ENCODE peak calls at places on chromosomes 13 and 19, in six cellular contexts. One of them, this sample, is unnamed.

GRCh38 chr13:47708386-47708785 is 292.7 kb downstream of the SUCLA2 start:
- DNase-seq in cardiac muscle cell: peak; percentile 73
- DNase-seq in upper lobe of right lung: no peak
- DNase-seq in gastrocnemius medialis: no peak
- DNase-seq in uterus: no peak
- DNase-seq in GM23338: no peak
- DNase-seq in this sample: no peak

GRCh38 chr19:14555918-14556661 is 15.8 kb downstream of the NDUFB7 start:
- DNase-seq in GM23338: no peak
- DNase-seq in gastrocnemius medialis: no peak
- DNase-seq in upper lobe of right lung: no peak
- DNase-seq in cardiac muscle cell: peak; percentile 12
- DNase-seq in uterus: no peak
- DNase-seq in this sample: no peak

GRCh38 chr13:110699148-110700145 is 6.5 kb downstream of the CARS2 start:
- DNase-seq in cardiac muscle cell: no peak
- DNase-seq in upper lobe of right lung: no peak
- DNase-seq in GM23338: no peak
- DNase-seq in uterus: no peak
- DNase-seq in gastrocnemius medialis: no peak
- DNase-seq in this sample: no peak

GRCh38 chr13:114129649-114130062 is 2.8 kb downstream of the RASA3 start:
- DNase-seq in uterus: no peak
- DNase-seq in cardiac muscle cell: no peak
- DNase-seq in gastrocnemius medialis: no peak
- DNase-seq in upper lobe of right lung: no peak
- DNase-seq in GM23338: no peak
- DNase-seq in this sample: peak; percentile 61

GRCh38 chr19:2701361-2702169 is 929 bp downstream of the GNG7 start:
- DNase-seq in upper lobe of right lung: no peak
- DNase-seq in gastrocnemius medialis: no peak
- DNase-seq in cardiac muscle cell: no peak
- DNase-seq in uterus: no peak
- DNase-seq in GM23338: no peak
- DNase-seq in this sample: no peak

GRCh38 chr19:11373166-11373884 is 1.1 kb upstream of the SWSAP1 start:
- DNase-seq in uterus: no peak
- DNase-seq in upper lobe of right lung: peak; percentile 74
- DNase-seq in GM23338: peak; percentile 84
- DNase-seq in gastrocnemius medialis: no peak
- DNase-seq in cardiac muscle cell: peak; percentile 53
- DNase-seq in this sample: no peak

GRCh38 chr19:38657633-38658222 is 10.3 kb downstream of the ACTN4 start:
- DNase-seq in gastrocnemius medialis: no peak
- DNase-seq in cardiac muscle cell: no peak
- DNase-seq in upper lobe of right lung: no peak
- DNase-seq in GM23338: peak; percentile 63
- DNase-seq in uterus: no peak
- DNase-seq in this sample: no peak

GRCh38 chr13:81058916-81059290 is 718.0 kb upstream of the SPRY2 start:
- DNase-seq in cardiac muscle cell: no peak
- DNase-seq in uterus: no peak
- DNase-seq in gastrocnemius medialis: no peak
- DNase-seq in GM23338: no peak
- DNase-seq in upper lobe of right lung: no peak
- DNase-seq in this sample: no peak

GRCh38 chr13:43132228-43132627 is 108.8 kb downstream of the DNAJC15 start:
- DNase-seq in gastrocnemius medialis: no peak
- DNase-seq in GM23338: peak; percentile 87
- DNase-seq in cardiac muscle cell: peak; percentile 58
- DNase-seq in uterus: no peak
- DNase-seq in upper lobe of right lung: no peak
- DNase-seq in this sample: no peak

GRCh38 chr19:5591476-5591875 is 23.7 kb upstream of the TINCR start:
- DNase-seq in gastrocnemius medialis: no peak
- DNase-seq in uterus: no peak
- DNase-seq in upper lobe of right lung: no peak
- DNase-seq in cardiac muscle cell: no peak
- DNase-seq in GM23338: no peak
- DNase-seq in this sample: no peak

GRCh38 chr13:74479124-74479523 is 344.9 kb upstream of the KLF12 start:
- DNase-seq in gastrocnemius medialis: no peak
- DNase-seq in cardiac muscle cell: no peak
- DNase-seq in GM23338: no peak
- DNase-seq in upper lobe of right lung: no peak
- DNase-seq in uterus: no peak
- DNase-seq in this sample: no peak

GRCh38 chr19:33005440-33005839 is 33.4 kb downstream of the FAAP24 start:
- DNase-seq in cardiac muscle cell: no peak
- DNase-seq in uterus: no peak
- DNase-seq in upper lobe of right lung: no peak
- DNase-seq in gastrocnemius medialis: no peak
- DNase-seq in GM23338: peak; percentile 29
- DNase-seq in this sample: no peak

GRCh38 chr19:51096473-51097165 is 11.6 kb downstream of the CTU1 start:
- DNase-seq in uterus: no peak
- DNase-seq in gastrocnemius medialis: no peak
- DNase-seq in GM23338: peak; percentile 57
- DNase-seq in cardiac muscle cell: no peak
- DNase-seq in upper lobe of right lung: no peak
- DNase-seq in this sample: no peak

GRCh38 chr13:23915308-23915707 is 18.0 kb upstream of the C1QTNF9B start:
- DNase-seq in uterus: no peak
- DNase-seq in upper lobe of right lung: no peak
- DNase-seq in cardiac muscle cell: no peak
- DNase-seq in gastrocnemius medialis: no peak
- DNase-seq in GM23338: no peak
- DNase-seq in this sample: no peak

GRCh38 chr13:72808917-72809500 is 27.1 kb downstream of the PIBF1 start:
- DNase-seq in gastrocnemius medialis: no peak
- DNase-seq in cardiac muscle cell: peak; percentile 28
- DNase-seq in uterus: no peak
- DNase-seq in GM23338: peak; percentile 39
- DNase-seq in upper lobe of right lung: no peak
- DNase-seq in this sample: no peak

GRCh38 chr13:63436288-63436687 is 2020.6 kb upstream of the PCDH20 start:
- DNase-seq in upper lobe of right lung: no peak
- DNase-seq in cardiac muscle cell: no peak
- DNase-seq in uterus: no peak
- DNase-seq in GM23338: no peak
- DNase-seq in gastrocnemius medialis: no peak
- DNase-seq in this sample: no peak

GRCh38 chr19:10187315-10187714 is 7.4 kb downstream of the DNMT1 start:
- DNase-seq in upper lobe of right lung: no peak
- DNase-seq in uterus: no peak
- DNase-seq in cardiac muscle cell: no peak
- DNase-seq in GM23338: no peak
- DNase-seq in gastrocnemius medialis: no peak
- DNase-seq in this sample: no peak

GRCh38 chr13:46010148-46010547 is 42.4 kb downstream of the ZC3H13 start:
- DNase-seq in GM23338: peak; percentile 49
- DNase-seq in gastrocnemius medialis: no peak
- DNase-seq in upper lobe of right lung: no peak
- DNase-seq in cardiac muscle cell: no peak
- DNase-seq in uterus: no peak
- DNase-seq in this sample: no peak

GRCh38 chr19:11446652-11447301 is 11.3 kb downstream of the PRKCSH start:
- DNase-seq in upper lobe of right lung: peak; percentile 82
- DNase-seq in uterus: peak; percentile 52
- DNase-seq in gastrocnemius medialis: no peak
- DNase-seq in GM23338: peak; percentile 79
- DNase-seq in cardiac muscle cell: peak; percentile 46
- DNase-seq in this sample: no peak

GRCh38 chr13:29428310-29428991 is 167.0 kb downstream of the SLC7A1 start:
- DNase-seq in GM23338: peak; percentile 87
- DNase-seq in gastrocnemius medialis: no peak
- DNase-seq in cardiac muscle cell: peak; percentile 9
- DNase-seq in upper lobe of right lung: no peak
- DNase-seq in uterus: peak; percentile 30
- DNase-seq in this sample: no peak

GRCh38 chr19:2974342-2974932 is 2.9 kb upstream of the TLE6 start:
- DNase-seq in GM23338: no peak
- DNase-seq in cardiac muscle cell: peak; percentile 91
- DNase-seq in gastrocnemius medialis: peak; percentile 57
- DNase-seq in upper lobe of right lung: peak; percentile 74
- DNase-seq in uterus: peak; percentile 71
- DNase-seq in this sample: no peak

GRCh38 chr13:39957868-39958676 is 302.6 kb downstream of the COG6 start:
- DNase-seq in uterus: no peak
- DNase-seq in cardiac muscle cell: no peak
- DNase-seq in gastrocnemius medialis: no peak
- DNase-seq in upper lobe of right lung: no peak
- DNase-seq in GM23338: no peak
- DNase-seq in this sample: no peak
- H3K4me3 ChIP-seq in uterus: no peak overlapping the region
- H3K4me3 ChIP-seq in cardiac muscle cell: no peak overlapping the region
- H3K4me3 ChIP-seq in gastrocnemius medialis: no peak overlapping the region
- H3K4me3 ChIP-seq in upper lobe of right lung: peak overlapping the region; percentile 21
- H3K4me3 ChIP-seq in GM23338: no peak overlapping the region
- H3K4me3 ChIP-seq in this sample: no peak overlapping the region

DNA sequence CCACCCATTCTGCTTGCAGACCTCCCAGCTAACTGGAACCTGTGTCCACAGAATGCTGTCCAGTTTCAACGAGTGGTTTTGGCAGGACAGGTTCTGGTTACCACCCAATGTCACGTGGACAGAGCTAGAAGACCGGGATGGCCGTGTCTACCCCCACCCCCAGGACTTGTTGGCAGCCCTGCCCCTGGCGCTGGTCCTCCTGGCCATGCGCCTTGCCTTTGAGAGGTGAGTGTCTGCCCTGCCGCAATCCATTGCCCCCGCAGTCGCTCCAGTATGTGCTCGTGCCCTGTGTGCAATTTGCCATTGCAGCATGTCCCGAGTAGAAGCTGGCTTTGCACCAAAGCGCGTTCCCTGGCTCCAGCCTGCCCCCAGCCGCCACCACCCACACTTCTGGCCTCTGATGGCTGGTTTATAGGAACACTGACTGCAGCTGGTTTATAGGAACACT is 41.9 kb downstream of the CERS4 start:
- DNase-seq in uterus: peak; percentile 73
- DNase-seq in gastrocnemius medialis: peak; percentile 48
- DNase-seq in GM23338: no peak
- DNase-seq in upper lobe of right lung: peak; percentile 92
- DNase-seq in cardiac muscle cell: peak; percentile 58
- DNase-seq in this sample: peak; percentile 81
- TF ChIP-seq CTCF in uterus: no peak
- TF ChIP-seq CTCF in gastrocnemius medialis: no peak
- TF ChIP-seq CTCF in GM23338: no peak
- TF ChIP-seq CTCF in upper lobe of right lung: peak; percentile 10
- TF ChIP-seq CTCF in cardiac muscle cell: peak; percentile 11
- TF ChIP-seq CTCF in this sample: peak; percentile 14

GRCh38 chr19:35742121-35742724 is at the start of gene IGFLR1:
- DNase-seq in gastrocnemius medialis: no peak
- DNase-seq in GM23338: no peak
- DNase-seq in cardiac muscle cell: no peak
- DNase-seq in upper lobe of right lung: no peak
- DNase-seq in uterus: no peak
- DNase-seq in this sample: no peak

GRCh38 chr19:35739275-35740107 is 2.8 kb downstream of the IGFLR1 start:
- DNase-seq in GM23338: peak; percentile 33
- DNase-seq in uterus: no peak
- DNase-seq in cardiac muscle cell: no peak
- DNase-seq in gastrocnemius medialis: no peak
- DNase-seq in upper lobe of right lung: no peak
- DNase-seq in this sample: no peak

GRCh38 chr19:35740108-35740422 is 2.2 kb downstream of the IGFLR1 start:
- DNase-seq in GM23338: no peak
- DNase-seq in upper lobe of right lung: no peak
- DNase-seq in gastrocnemius medialis: no peak
- DNase-seq in uterus: no peak
- DNase-seq in cardiac muscle cell: no peak
- DNase-seq in this sample: no peak

GRCh38 chr19:35741216-35741541 is 1.1 kb downstream of the IGFLR1 start:
- DNase-seq in uterus: no peak
- DNase-seq in gastrocnemius medialis: no peak
- DNase-seq in upper lobe of right lung: no peak
- DNase-seq in GM23338: no peak
- DNase-seq in cardiac muscle cell: no peak
- DNase-seq in this sample: no peak

DNA sequence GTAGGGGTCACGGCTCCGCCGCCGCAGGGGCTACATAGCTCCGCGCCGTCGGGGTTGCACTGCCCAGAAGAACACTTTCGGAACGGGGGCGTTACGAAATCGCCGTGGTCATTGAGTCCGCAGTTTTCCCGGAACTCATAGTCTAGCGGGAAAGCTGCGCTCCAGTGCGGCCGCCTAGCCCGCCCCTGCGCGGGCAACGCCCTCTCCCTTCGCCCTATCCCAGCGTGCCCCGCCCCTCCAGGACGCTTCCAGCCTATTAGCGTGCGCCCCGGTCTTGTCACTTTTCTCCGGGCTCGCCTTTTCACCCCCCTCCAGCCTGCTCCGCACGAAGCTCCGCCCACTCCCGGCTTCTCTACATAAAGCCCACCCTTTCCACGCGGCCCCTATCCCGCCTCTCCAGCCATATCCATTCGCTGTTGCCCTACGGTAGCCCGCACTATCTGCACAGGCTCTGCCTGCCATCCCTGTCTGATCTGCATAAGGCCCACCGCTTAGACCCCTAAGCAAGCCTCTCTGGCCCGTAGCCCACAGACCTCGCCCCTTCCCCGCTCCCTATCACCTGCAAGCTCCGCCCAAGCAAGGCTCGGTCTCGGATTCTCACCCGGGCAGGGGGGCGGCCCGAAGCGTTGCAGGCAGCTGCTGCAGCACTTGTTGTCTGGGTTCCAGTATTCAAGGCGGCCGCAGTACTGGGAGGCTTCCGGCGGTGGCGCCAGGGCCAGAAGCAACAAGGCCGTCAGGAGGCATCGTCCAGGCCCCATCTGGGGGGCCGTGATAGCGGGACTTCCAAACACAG is 1.6 kb downstream of the IGFLR1 start:
- DNase-seq in gastrocnemius medialis: peak; percentile 96
- DNase-seq in uterus: peak; percentile 98
- DNase-seq in GM23338: peak; percentile 99
- DNase-seq in upper lobe of right lung: peak; percentile 99
- DNase-seq in cardiac muscle cell: peak; percentile 99
- DNase-seq in this sample: peak; percentile 94
- H3K27ac ChIP-seq in gastrocnemius medialis: peak overlapping the region; percentile 81
- H3K27ac ChIP-seq in uterus: peak overlapping the region; percentile 56
- H3K27ac ChIP-seq in GM23338: peak overlapping the region; percentile 96
- H3K27ac ChIP-seq in upper lobe of right lung: peak overlapping the region; percentile 88
- H3K27ac ChIP-seq in cardiac muscle cell: peak overlapping the region; percentile 92
- H3K27ac ChIP-seq in this sample: peak overlapping the region; percentile 81

GRCh38 chr19:46016426-46017094 is 6.3 kb downstream of the PGLYRP1 start:
- DNase-seq in upper lobe of right lung: peak; percentile 91
- DNase-seq in cardiac muscle cell: peak; percentile 83
- DNase-seq in gastrocnemius medialis: peak; percentile 52
- DNase-seq in uterus: peak; percentile 82
- DNase-seq in GM23338: peak; percentile 94
- DNase-seq in this sample: no peak

GRCh38 chr19:46015961-46016425 is 6.9 kb downstream of the PGLYRP1 start:
- DNase-seq in upper lobe of right lung: no peak
- DNase-seq in GM23338: peak; percentile 56
- DNase-seq in cardiac muscle cell: no peak
- DNase-seq in uterus: no peak
- DNase-seq in gastrocnemius medialis: no peak
- DNase-seq in this sample: no peak

GRCh38 chr19:46017095-46017429 is 5.8 kb downstream of the PGLYRP1 start:
- DNase-seq in GM23338: no peak
- DNase-seq in upper lobe of right lung: no peak
- DNase-seq in gastrocnemius medialis: no peak
- DNase-seq in cardiac muscle cell: no peak
- DNase-seq in uterus: no peak
- DNase-seq in this sample: no peak

GRCh38 chr19:46015080-46015960 is 7.5 kb downstream of the PGLYRP1 start:
- DNase-seq in uterus: peak; percentile 46
- DNase-seq in upper lobe of right lung: peak; percentile 92
- DNase-seq in cardiac muscle cell: peak; percentile 46
- DNase-seq in GM23338: peak; percentile 96
- DNase-seq in gastrocnemius medialis: no peak
- DNase-seq in this sample: no peak

GRCh38 chr19:46014534-46014933 is 8.3 kb downstream of the PGLYRP1 start:
- DNase-seq in upper lobe of right lung: no peak
- DNase-seq in GM23338: no peak
- DNase-seq in cardiac muscle cell: no peak
- DNase-seq in gastrocnemius medialis: no peak
- DNase-seq in uterus: no peak
- DNase-seq in this sample: no peak
- H3K4me3 ChIP-seq in upper lobe of right lung: peak overlapping the region; percentile 32
- H3K4me3 ChIP-seq in GM23338: peak overlapping the region; percentile 77
- H3K4me3 ChIP-seq in cardiac muscle cell: peak overlapping the region; percentile 23
- H3K4me3 ChIP-seq in gastrocnemius medialis: no peak overlapping the region
- H3K4me3 ChIP-seq in uterus: no peak overlapping the region
- H3K4me3 ChIP-seq in this sample: peak overlapping the region; percentile 80